ENCODE peak calls at places on chromosomes 2 and 18, in five cellular contexts. U, S, B, P and F are unnamed samples. For H3K4me1, the result is how much of the 10 kb centered on the place peaks cover.

GRCh38 chr2:232385660-232386489 is 7.3 kb downstream of the ALPP start:
- DNase-seq in U (no peak), S (peak), B (no peak), P (no peak), F (no peak)

GRCh38 chr18:13276530-13277520 is 58.3 kb downstream of the LDLRAD4 start:
- DNase-seq in U (no peak), S (no peak), B (no peak), P (peak), F (peak)

GRCh38 chr2:71563872-71564271 is 110.5 kb downstream of the DYSF start:
- DNase-seq in U (no peak), S (no peak), B (no peak), P (no peak), F (no peak)

GRCh38 chr18:70671889-70672551 is 383.2 kb downstream of the SOCS6 start:
- DNase-seq in U (no peak), S (no peak), B (no peak), P (no peak), F (peak)

GRCh38 chr18:79260510-79260909 is 135.2 kb upstream of the NFATC1 start:
- DNase-seq in U (no peak), S (no peak), B (no peak), P (no peak), F (no peak)

GRCh38 chr18:36580874-36581750 is 247.7 kb downstream of the TPGS2 start:
- DNase-seq in U (peak), S (no peak), B (no peak), P (no peak), F (no peak)

GRCh38 chr2:64133828-64134227 is 10.4 kb downstream of the PELI1 start:
- DNase-seq in U (no peak), S (no peak), B (no peak), P (no peak), F (no peak)

GRCh38 chr2:182103531-182103930 is 117.9 kb downstream of the PPP1R1C start:
- DNase-seq in U (no peak), S (no peak), B (no peak), P (no peak), F (no peak)

GRCh38 chr2:25215232-25215631 is 46.9 kb upstream of the POMC start:
- DNase-seq in U (no peak), S (no peak), B (no peak), P (no peak), F (no peak)
- H3K4me1 ChIP-seq in U (under half), S (under half), B (under half), P (under half), F (under half)

DNA sequence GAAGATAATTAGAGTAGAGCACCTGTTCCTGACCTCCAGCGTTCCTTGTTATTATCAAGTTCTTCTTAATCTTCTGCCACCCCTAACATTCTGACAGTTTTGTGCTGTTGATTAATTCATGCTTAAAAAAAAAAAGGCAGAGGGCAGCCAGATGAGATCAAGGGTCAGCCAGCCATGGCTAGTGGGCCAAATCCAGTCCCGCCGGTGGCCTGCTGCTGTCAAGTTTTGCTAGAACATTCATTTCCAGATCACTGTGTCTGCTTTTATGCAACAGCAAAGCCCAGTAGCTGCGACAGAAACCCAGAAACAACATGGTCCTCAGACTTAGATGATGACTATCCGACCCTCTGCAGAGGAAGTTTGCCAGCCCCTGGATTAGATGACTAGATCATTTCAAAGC is 101.6 kb downstream of the RNF144A start:
- DNase-seq in U (no peak), S (no peak), B (no peak), P (no peak), F (no peak)
- H3K27ac ChIP-seq in U (peak), S (no peak), B (peak), P (no peak), F (no peak)

GRCh38 chr2:205688417-205689200 is 6.3 kb downstream of the NRP2 start:
- DNase-seq in U (peak), S (no peak), B (no peak), P (no peak), F (no peak)

GRCh38 chr2:205684871-205685313 is 2.6 kb downstream of the NRP2 start:
- DNase-seq in U (peak), S (peak), B (no peak), P (no peak), F (no peak)

GRCh38 chr2:205686231-205687017 is 4.1 kb downstream of the NRP2 start:
- DNase-seq in U (peak), S (no peak), B (no peak), P (no peak), F (no peak)

GRCh38 chr2:205685314-205686230 is 3.3 kb downstream of the NRP2 start:
- DNase-seq in U (peak), S (peak), B (no peak), P (peak), F (no peak)

GRCh38 chr2:205687018-205687956 is 5.0 kb downstream of the NRP2 start:
- DNase-seq in U (no peak), S (no peak), B (no peak), P (no peak), F (no peak)
- H3K4me1 ChIP-seq in U (half or more), S (under half), B (half or more), P (under half), F (under half)

GRCh38 chr2:73043279-73043678 is 28.2 kb downstream of the SFXN5 start:
- DNase-seq in U (no peak), S (no peak), B (no peak), P (no peak), F (no peak)
- H3K27ac ChIP-seq in U (no peak), S (no peak), B (no peak), P (no peak), F (no peak)

GRCh38 chr2:27952070-27952469 is 61.5 kb downstream of the BABAM2 start:
- DNase-seq in U (no peak), S (no peak), B (no peak), P (no peak), F (no peak)

GRCh38 chr2:27954771-27955384 is 64.3 kb downstream of the BABAM2 start:
- DNase-seq in U (peak), S (no peak), B (no peak), P (no peak), F (no peak)

GRCh38 chr2:27955762-27956161 is 65.2 kb downstream of the BABAM2 start:
- DNase-seq in U (no peak), S (no peak), B (no peak), P (no peak), F (no peak)

GRCh38 chr2:27953077-27953476 is 62.5 kb downstream of the BABAM2 start:
- DNase-seq in U (no peak), S (no peak), B (no peak), P (no peak), F (no peak)

GRCh38 chr2:27954261-27954673 is 63.7 kb downstream of the BABAM2 start:
- DNase-seq in U (no peak), S (no peak), B (no peak), P (no peak), F (no peak)
- H3K4me1 ChIP-seq in U (half or more), S (half or more), B (half or more), P (under half), F (under half)

GRCh38 chr2:65231892-65232477 is 4.4 kb downstream of the ACTR2 start:
- DNase-seq in U (no peak), S (no peak), B (no peak), P (no peak), F (peak)
- H3K27ac ChIP-seq in U (no peak), S (peak), B (no peak), P (peak), F (peak)

DNA sequence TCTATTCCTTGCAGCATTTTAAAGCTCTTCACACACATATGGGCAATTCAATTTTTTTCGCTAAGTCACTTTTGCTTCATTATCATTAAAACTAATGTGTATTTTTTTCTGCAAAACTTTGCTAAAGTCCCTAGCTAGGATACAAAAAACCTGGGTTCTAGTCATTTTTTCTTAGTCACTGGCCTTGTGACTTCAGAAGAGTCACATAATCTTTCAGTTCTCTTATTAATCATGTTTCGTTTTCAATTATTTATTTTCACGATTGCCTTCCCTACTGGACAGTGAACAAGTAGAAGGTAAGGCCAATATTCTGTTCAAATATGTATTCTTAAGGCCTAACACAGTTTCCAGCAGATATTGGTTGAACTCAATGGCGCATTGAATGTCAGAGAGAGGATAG is 60.9 kb upstream of the CYRIA start:
- DNase-seq in U (no peak), S (no peak), B (no peak), P (no peak), F (no peak)
- H3K4me1 ChIP-seq in U (under half), S (under half), B (under half), P (under half), F (under half)

GRCh38 chr2:42908538-42909200 is 116.3 kb upstream of the HAAO start:
- DNase-seq in U (no peak), S (no peak), B (no peak), P (no peak), F (no peak)
- H3K27ac ChIP-seq in U (no peak), S (peak), B (peak), P (peak), F (no peak)